ENCODE peak calls at places on chromosomes 7 and 10, in four cellular contexts. J, N, V and W are unnamed samples.

GRCh38 chr10:11451640-11452260 is 159.7 kb downstream of the USP6NL start:
- DNase-seq in V (no peak), J (no peak), N (no peak), W (no peak)

GRCh38 chr10:43212043-43212721 is 54.7 kb downstream of the RASGEF1A start:
- DNase-seq in V (peak), J (no peak), N (no peak), W (no peak)

GRCh38 chr7:25028370-25028971 is 48.5 kb upstream of the OSBPL3 start:
- DNase-seq in V (no peak), N (no peak), J (peak), W (peak)

GRCh38 chr7:111953611-111954010 is 252.6 kb downstream of the DOCK4 start:
- DNase-seq in J (no peak), N (no peak), V (peak), W (no peak)

GRCh38 chr7:156179872-156180390 is 367.7 kb upstream of the SHH start:
- DNase-seq in N (no peak), J (no peak), V (no peak), W (no peak)

GRCh38 chr7:106316947-106317346 is 32.2 kb upstream of the NAMPT start:
- DNase-seq in N (no peak), V (no peak), J (no peak), W (no peak)

GRCh38 chr7:36648441-36648840 is 75.9 kb downstream of the AOAH start:
- DNase-seq in N (no peak), J (no peak), V (no peak), W (no peak)

GRCh38 chr10:118812393-118812740 is 57.6 kb upstream of the CACUL1 start:
- DNase-seq in J (no peak), N (no peak), V (no peak), W (no peak)

GRCh38 chr10:13528875-13529713 is at the start of gene BEND7:
- DNase-seq in N (no peak), V (peak), J (no peak), W (no peak)

GRCh38 chr10:75773813-75774547 is 342.6 kb downstream of the LRMDA start:
- DNase-seq in V (no peak), N (no peak), J (no peak), W (no peak)

GRCh38 chr10:75773139-75773801 is 341.8 kb downstream of the LRMDA start:
- DNase-seq in N (no peak), V (no peak), J (no peak), W (no peak)

GRCh38 chr10:75771606-75772005 is 340.2 kb downstream of the LRMDA start:
- DNase-seq in N (no peak), V (no peak), J (no peak), W (no peak)

GRCh38 chr10:75770634-75771081 is 339.2 kb downstream of the LRMDA start:
- DNase-seq in J (no peak), V (peak), N (no peak), W (no peak)

DNA sequence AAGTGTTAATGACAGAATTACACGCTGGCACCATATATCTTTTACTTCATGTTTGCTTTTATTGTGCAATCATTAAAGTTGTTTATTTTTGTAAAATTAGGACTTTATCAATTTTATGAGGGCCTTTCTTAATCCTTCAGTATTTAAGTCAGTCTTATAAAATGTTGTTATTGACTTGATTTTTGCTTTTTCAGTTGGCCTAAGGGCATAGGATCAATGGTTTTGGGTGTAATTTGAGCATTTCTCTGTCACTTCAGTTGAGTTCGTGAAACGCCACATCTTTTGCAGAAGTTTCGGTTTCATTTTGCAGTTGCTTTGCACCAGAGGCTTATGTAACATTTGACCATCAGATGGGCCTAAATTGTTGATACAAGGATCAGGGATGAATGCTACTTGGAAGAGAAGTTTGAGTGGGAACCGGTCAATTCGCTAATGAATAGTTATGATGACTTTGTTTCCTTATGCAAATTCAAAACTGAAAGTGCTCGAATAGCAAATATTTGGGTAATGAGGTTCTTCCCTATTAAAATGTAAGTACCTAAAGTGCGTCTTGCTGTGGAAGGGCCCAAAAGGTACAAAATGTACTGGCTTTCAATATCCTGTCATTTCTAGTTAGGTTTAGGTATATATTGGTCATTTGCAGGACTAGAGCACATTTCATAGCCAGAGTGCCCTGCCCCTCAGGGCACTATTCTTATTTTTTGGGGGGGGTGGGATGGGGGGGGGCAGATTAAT is 340.9 kb downstream of the LRMDA start:
- DNase-seq in J (no peak), N (no peak), V (no peak), W (no peak)
- H3K4me3 ChIP-seq in J (no peak), N (peak), V (peak), W (peak)

GRCh38 chr7:28685660-28686417 is 272.3 kb downstream of the TRIL start:
- DNase-seq in V (peak), N (no peak), J (peak), W (peak)
- H3K4me3 ChIP-seq in V (peak), N (no peak), J (peak), W (peak)

GRCh38 chr10:51590802-51591201 is 108.6 kb downstream of the CSTF2T start:
- DNase-seq in V (no peak), J (no peak), N (no peak), W (no peak)
- H3K4me3 ChIP-seq in V (no peak), J (no peak), N (no peak), W (no peak)

GRCh38 chr10:131905279-131905595 is 4.4 kb downstream of the PPP2R2D start:
- DNase-seq in N (no peak), V (no peak), J (no peak), W (no peak)
- H3K4me3 ChIP-seq in N (peak), V (no peak), J (no peak), W (no peak)

GRCh38 chr7:90708841-90709317 is 112.8 kb downstream of the CDK14 start:
- DNase-seq in V (no peak), N (no peak), J (no peak), W (no peak)

GRCh38 chr7:90713628-90714027 is 117.5 kb downstream of the CDK14 start:
- DNase-seq in N (no peak), V (no peak), J (no peak), W (no peak)

GRCh38 chr7:90706067-90706716 is 110.1 kb downstream of the CDK14 start:
- DNase-seq in J (no peak), N (no peak), V (no peak), W (no peak)

GRCh38 chr7:90709501-90710465 is 113.7 kb downstream of the CDK14 start:
- DNase-seq in V (peak), J (no peak), N (no peak), W (no peak)

GRCh38 chr7:90710466-90710850 is 114.3 kb downstream of the CDK14 start:
- DNase-seq in V (no peak), J (no peak), N (no peak), W (no peak)
- H3K4me3 ChIP-seq in V (no peak), J (no peak), N (no peak), W (no peak)